ENCODE peak calls at places on chromosomes 5 and 9, in nine cellular contexts. C is IMR-90; A is stimulated activated CD4-positive, alpha-beta T cell treated with anti-CD3 and anti-CD28 coated beads, Interleukin-4, amount 100 ng/mL, for 24 hours; E is cardiac septum; X is cardiac muscle cell; Y is left cardiac atrium; V is A549; O is hippocampal formation; Q is sigmoid colon. S is an unnamed sample.

GRCh38 chr5:8517461-8517860 is 648.5 kb downstream of the MTRR start:
- DNase-seq in A (no peak), Q (no peak), X (peak; percentile 2), C (peak; percentile 16), O (no peak), E (no peak), Y (no peak), V (peak; percentile 1), S (peak; percentile 23)

GRCh38 chr5:1437452-1437851 is 7.8 kb downstream of the SLC6A3 start:
- DNase-seq in E (no peak), Y (no peak), C (peak; percentile 26), X (peak; percentile 56), A (no peak), O (no peak), V (peak; percentile 41), Q (no peak), S (peak; percentile 16)

GRCh38 chr5:16935271-16936149 is 578 bp downstream of the MYO10 start:
- DNase-seq in Q (peak; percentile 75), Y (peak; percentile 53), V (peak; percentile 39), A (no peak), E (peak; percentile 85), C (no peak), X (no peak), O (no peak), S (peak; percentile 36)

GRCh38 chr5:180090098-180090768 is 18.7 kb upstream of the RNF130 start:
- DNase-seq in Q (peak; percentile 84), X (peak; percentile 85), A (peak; percentile 79), O (peak; percentile 39), C (peak; percentile 59), E (peak; percentile 85), Y (peak; percentile 76), V (peak; percentile 79), S (peak; percentile 79)

GRCh38 chr9:68552700-68553099 is 12.0 kb upstream of the TMEM252 start:
- DNase-seq in E (no peak), Y (no peak), A (no peak), C (peak; percentile 93), X (peak; percentile 62), Q (no peak), O (no peak), V (peak; percentile 14), S (peak; percentile 95)

GRCh38 chr5:73796164-73797141 is 170.5 kb downstream of the ARHGEF28 start:
- DNase-seq in E (no peak), O (no peak), A (no peak), X (peak; percentile 95), C (peak; percentile 98), Y (peak; percentile 66), V (peak; percentile 96), Q (no peak), S (peak; percentile 98)

GRCh38 chr5:56279291-56279690 is 46.2 kb upstream of the ANKRD55 start:
- DNase-seq in O (no peak), Q (no peak), E (no peak), C (no peak), V (no peak), A (no peak), X (no peak), Y (peak; percentile 28), S (no peak)

GRCh38 chr5:1727571-1727970 is 72.1 kb downstream of the MRPL36 start:
- DNase-seq in A (peak; percentile 2), X (no peak), Y (no peak), E (peak; percentile 68), Q (peak; percentile 57), V (no peak), O (no peak), C (no peak), S (no peak)

GRCh38 chr9:136965771-136966484 is 11.4 kb upstream of the PTGDS start:
- DNase-seq in V (no peak), Y (no peak), E (no peak), A (no peak), Q (no peak), C (no peak), O (peak; percentile 57), X (no peak), S (no peak)

GRCh38 chr9:117247271-117247670 is 167.6 kb downstream of the ASTN2 start:
- DNase-seq in Q (no peak), A (no peak), O (peak; percentile 13), V (peak; percentile 9), E (no peak), X (peak; percentile 10), Y (no peak), C (no peak), S (peak; percentile 34)

GRCh38 chr9:73162987-73163763 is 11.5 kb downstream of the ANXA1 start:
- DNase-seq in Y (no peak), X (no peak), C (no peak), V (no peak), Q (no peak), A (no peak), O (no peak), E (no peak), S (no peak)

GRCh38 chr9:123749580-123750202 is 180.2 kb downstream of the DENND1A start:
- DNase-seq in V (no peak), C (peak; percentile 20), X (no peak), E (no peak), Y (no peak), A (no peak), Q (no peak), O (no peak), S (peak; percentile 36)

GRCh38 chr9:129440394-129441186 is 180.3 kb downstream of the C9orf50 start:
- DNase-seq in Q (no peak), C (no peak), Y (no peak), A (no peak), X (no peak), V (no peak), E (no peak), O (no peak), S (no peak)

GRCh38 chr9:134320195-134320885 is 5.9 kb upstream of the RXRA start:
- DNase-seq in Q (peak; percentile 54), E (peak; percentile 51), A (no peak), V (no peak), O (no peak), X (no peak), Y (peak; percentile 19), C (no peak), S (peak; percentile 31)

GRCh38 chr5:81021486-81021885 is 61.3 kb downstream of the RASGRF2 start:
- DNase-seq in Q (no peak), E (no peak), Y (no peak), C (no peak), O (no peak), V (no peak), X (no peak), A (no peak), S (peak; percentile 22)

GRCh38 chr5:11385251-11385900 is 518.9 kb downstream of the CTNND2 start:
- DNase-seq in V (no peak), C (no peak), X (no peak), Y (no peak), O (peak; percentile 46), A (no peak), Q (no peak), E (no peak), S (no peak)

GRCh38 chr9:27489087-27489876 is 34.8 kb upstream of the IFNK start:
- DNase-seq in E (no peak), X (no peak), Q (no peak), V (no peak), C (no peak), A (no peak), Y (no peak), O (no peak), S (no peak)

GRCh38 chr5:88889165-88890069 is 6.4 kb upstream of the MEF2C start:
- DNase-seq in Y (peak; percentile 71), O (peak; percentile 62), Q (peak; percentile 86), X (peak; percentile 59), E (peak; percentile 80), C (peak; percentile 13), V (no peak), A (no peak), S (peak; percentile 40)

GRCh38 chr5:134077926-134078580 is 36.4 kb upstream of the TCF7 start:
- DNase-seq in O (no peak), Q (peak; percentile 34), A (no peak), E (no peak), V (no peak), X (no peak), C (no peak), Y (no peak), S (no peak)

GRCh38 chr5:176734756-176735342 is 75.5 kb upstream of the UNC5A start:
- DNase-seq in X (no peak), Y (no peak), C (no peak), Q (peak; percentile 52), E (no peak), A (no peak), O (no peak), V (no peak), S (no peak)

GRCh38 chr5:93151121-93151520 is 429.9 kb downstream of the NR2F1-AS1 start:
- DNase-seq in O (no peak), A (no peak), E (no peak), X (no peak), Q (no peak), Y (no peak), C (peak; percentile 60), V (no peak), S (peak; percentile 66)

GRCh38 chr5:161058751-161059150 is 206.7 kb upstream of the ATP10B start:
- DNase-seq in X (no peak), E (no peak), A (no peak), Y (no peak), Q (no peak), V (no peak), O (no peak), C (no peak), S (no peak)

GRCh38 chr9:113587471-113588031 is 124.0 kb downstream of the RGS3 start:
- DNase-seq in A (no peak), O (no peak), Q (peak; percentile 80), X (peak; percentile 61), C (peak; percentile 38), Y (peak; percentile 77), V (no peak), E (peak; percentile 87), S (peak; percentile 59)

GRCh38 chr5:157816682-157817268 is 42.2 kb downstream of the CLINT1 start:
- DNase-seq in O (no peak), V (peak; percentile 18), A (no peak), E (no peak), Q (no peak), C (peak; percentile 29), Y (no peak), X (peak; percentile 32), S (peak; percentile 44)

GRCh38 chr5:151812757-151813309 is 41.1 kb downstream of the G3BP1 start:
- DNase-seq in Q (no peak), C (peak; percentile 54), O (no peak), V (no peak), Y (no peak), E (no peak), A (no peak), X (peak; percentile 45), S (peak; percentile 45)

GRCh38 chr9:92138157-92138959 is 23.1 kb upstream of the SPTLC1 start:
- DNase-seq in V (peak; percentile 51), Y (peak; percentile 77), O (peak; percentile 29), C (peak; percentile 55), A (peak; percentile 78), X (peak; percentile 67), E (no peak), Q (peak; percentile 84), S (peak; percentile 69)

GRCh38 chr5:121144764-121145163 is 680.7 kb downstream of the PRR16 start:
- DNase-seq in O (no peak), C (peak; percentile 35), E (no peak), X (peak; percentile 45), Q (no peak), V (no peak), A (no peak), Y (no peak), S (peak; percentile 16)

GRCh38 chr9:123290764-123291163 is 22.4 kb upstream of the STRBP start:
- DNase-seq in E (no peak), C (no peak), Q (no peak), A (no peak), O (no peak), V (no peak), Y (no peak), X (no peak), S (no peak)

GRCh38 chr9:71442937-71443336 is 321.5 kb upstream of the TRPM3 start:
- DNase-seq in V (no peak), Q (no peak), E (no peak), X (no peak), Y (no peak), A (no peak), C (no peak), O (no peak), S (no peak)

GRCh38 chr5:150247726-150248125 is 41.8 kb downstream of the CAMK2A start:
- DNase-seq in V (no peak), X (no peak), E (no peak), C (no peak), A (no peak), Q (no peak), O (no peak), Y (no peak), S (no peak)

GRCh38 chr5:141846031-141846430 is 32.2 kb downstream of the PCDH1 start:
- DNase-seq in X (peak; percentile 73), A (no peak), V (no peak), C (peak; percentile 85), Q (no peak), Y (no peak), E (no peak), O (peak; percentile 75), S (peak; percentile 66)

S was measured in choroid plexus epithelial cell.